ENCODE peak calls at places on chromosomes 3 and 15, in six cellular contexts. One of them, this sample, is unnamed.

GRCh38 chr3:9316881-9317341 is 45.9 kb upstream of the THUMPD3 start:
- DNase-seq in stimulated activated naive B cell treated with anti-CD40 and anti-IgM and Interleukin-4, amounts not matched to agents 10 μg/mL and 1 μg/mL and 100 μg/mL, for 72 hours: no peak
- DNase-seq in T-helper 2 cell: no peak
- DNase-seq in IMR-90: peak
- DNase-seq in right cardiac atrium: peak
- DNase-seq in lower lobe of right lung: no peak
- DNase-seq in this sample: peak

GRCh38 chr3:123379041-123379830 is 69.7 kb downstream of the ADCY5 start:
- DNase-seq in stimulated activated naive B cell treated with anti-CD40 and anti-IgM and Interleukin-4, amounts not matched to agents 10 μg/mL and 1 μg/mL and 100 μg/mL, for 72 hours: no peak
- DNase-seq in T-helper 2 cell: no peak
- DNase-seq in IMR-90: no peak
- DNase-seq in right cardiac atrium: no peak
- DNase-seq in lower lobe of right lung: no peak
- DNase-seq in this sample: no peak

GRCh38 chr3:174784206-174784934 is 74.8 kb upstream of the NAALADL2 start:
- DNase-seq in stimulated activated naive B cell treated with anti-CD40 and anti-IgM and Interleukin-4, amounts not matched to agents 10 μg/mL and 1 μg/mL and 100 μg/mL, for 72 hours: no peak
- DNase-seq in T-helper 2 cell: no peak
- DNase-seq in IMR-90: peak
- DNase-seq in right cardiac atrium: no peak
- DNase-seq in lower lobe of right lung: no peak
- DNase-seq in this sample: no peak

GRCh38 chr3:192514081-192514753 is 213.1 kb downstream of the FGF12 start:
- DNase-seq in stimulated activated naive B cell treated with anti-CD40 and anti-IgM and Interleukin-4, amounts not matched to agents 10 μg/mL and 1 μg/mL and 100 μg/mL, for 72 hours: no peak
- DNase-seq in T-helper 2 cell: no peak
- DNase-seq in IMR-90: no peak
- DNase-seq in right cardiac atrium: no peak
- DNase-seq in lower lobe of right lung: no peak
- DNase-seq in this sample: peak

GRCh38 chr3:73192036-73192738 is 130.7 kb downstream of the EBLN2 start:
- DNase-seq in stimulated activated naive B cell treated with anti-CD40 and anti-IgM and Interleukin-4, amounts not matched to agents 10 μg/mL and 1 μg/mL and 100 μg/mL, for 72 hours: no peak
- DNase-seq in T-helper 2 cell: no peak
- DNase-seq in IMR-90: no peak
- DNase-seq in right cardiac atrium: no peak
- DNase-seq in lower lobe of right lung: no peak
- DNase-seq in this sample: no peak

GRCh38 chr15:49675051-49675450 is 54.2 kb downstream of the DTWD1 start:
- DNase-seq in stimulated activated naive B cell treated with anti-CD40 and anti-IgM and Interleukin-4, amounts not matched to agents 10 μg/mL and 1 μg/mL and 100 μg/mL, for 72 hours: no peak
- DNase-seq in T-helper 2 cell: no peak
- DNase-seq in IMR-90: peak
- DNase-seq in right cardiac atrium: no peak
- DNase-seq in lower lobe of right lung: no peak
- DNase-seq in this sample: no peak

GRCh38 chr15:99123706-99124451 is 19.0 kb downstream of the SYNM start:
- DNase-seq in stimulated activated naive B cell treated with anti-CD40 and anti-IgM and Interleukin-4, amounts not matched to agents 10 μg/mL and 1 μg/mL and 100 μg/mL, for 72 hours: no peak
- DNase-seq in T-helper 2 cell: no peak
- DNase-seq in IMR-90: peak
- DNase-seq in right cardiac atrium: peak
- DNase-seq in lower lobe of right lung: peak
- DNase-seq in this sample: peak

GRCh38 chr3:159380891-159381290 is 579.0 kb downstream of the MFSD1 start:
- DNase-seq in stimulated activated naive B cell treated with anti-CD40 and anti-IgM and Interleukin-4, amounts not matched to agents 10 μg/mL and 1 μg/mL and 100 μg/mL, for 72 hours: no peak
- DNase-seq in T-helper 2 cell: no peak
- DNase-seq in IMR-90: no peak
- DNase-seq in right cardiac atrium: no peak
- DNase-seq in lower lobe of right lung: no peak
- DNase-seq in this sample: no peak

GRCh38 chr3:40584625-40585189 is 59.9 kb downstream of the ZNF621 start:
- DNase-seq in stimulated activated naive B cell treated with anti-CD40 and anti-IgM and Interleukin-4, amounts not matched to agents 10 μg/mL and 1 μg/mL and 100 μg/mL, for 72 hours: peak
- DNase-seq in T-helper 2 cell: peak
- DNase-seq in IMR-90: peak
- DNase-seq in right cardiac atrium: peak
- DNase-seq in lower lobe of right lung: peak
- DNase-seq in this sample: peak

GRCh38 chr3:185960518-185961288 is 22.9 kb upstream of the TRA2B start:
- DNase-seq in stimulated activated naive B cell treated with anti-CD40 and anti-IgM and Interleukin-4, amounts not matched to agents 10 μg/mL and 1 μg/mL and 100 μg/mL, for 72 hours: no peak
- DNase-seq in T-helper 2 cell: no peak
- DNase-seq in IMR-90: no peak
- DNase-seq in right cardiac atrium: no peak
- DNase-seq in lower lobe of right lung: no peak
- DNase-seq in this sample: no peak

GRCh38 chr15:52567886-52568568 is 803 bp downstream of the ARPP19 start:
- DNase-seq in stimulated activated naive B cell treated with anti-CD40 and anti-IgM and Interleukin-4, amounts not matched to agents 10 μg/mL and 1 μg/mL and 100 μg/mL, for 72 hours: peak
- DNase-seq in T-helper 2 cell: no peak
- DNase-seq in IMR-90: peak
- DNase-seq in right cardiac atrium: peak
- DNase-seq in lower lobe of right lung: peak
- DNase-seq in this sample: no peak

GRCh38 chr3:194165619-194166018 is 29.7 kb downstream of the HES1 start:
- DNase-seq in stimulated activated naive B cell treated with anti-CD40 and anti-IgM and Interleukin-4, amounts not matched to agents 10 μg/mL and 1 μg/mL and 100 μg/mL, for 72 hours: no peak
- DNase-seq in T-helper 2 cell: no peak
- DNase-seq in IMR-90: no peak
- DNase-seq in right cardiac atrium: no peak
- DNase-seq in lower lobe of right lung: no peak
- DNase-seq in this sample: no peak

GRCh38 chr3:16884084-16884747 is 539 bp upstream of the PLCL2 start:
- DNase-seq in stimulated activated naive B cell treated with anti-CD40 and anti-IgM and Interleukin-4, amounts not matched to agents 10 μg/mL and 1 μg/mL and 100 μg/mL, for 72 hours: peak
- DNase-seq in T-helper 2 cell: peak
- DNase-seq in IMR-90: peak
- DNase-seq in right cardiac atrium: peak
- DNase-seq in lower lobe of right lung: peak
- DNase-seq in this sample: peak

GRCh38 chr3:170476291-170476690 is 57.6 kb downstream of the CLDN11 start:
- DNase-seq in stimulated activated naive B cell treated with anti-CD40 and anti-IgM and Interleukin-4, amounts not matched to agents 10 μg/mL and 1 μg/mL and 100 μg/mL, for 72 hours: no peak
- DNase-seq in T-helper 2 cell: no peak
- DNase-seq in IMR-90: peak
- DNase-seq in right cardiac atrium: no peak
- DNase-seq in lower lobe of right lung: no peak
- DNase-seq in this sample: no peak

GRCh38 chr3:66997560-66998074 is 490 bp upstream of the KBTBD8 start:
- DNase-seq in stimulated activated naive B cell treated with anti-CD40 and anti-IgM and Interleukin-4, amounts not matched to agents 10 μg/mL and 1 μg/mL and 100 μg/mL, for 72 hours: no peak
- DNase-seq in T-helper 2 cell: no peak
- DNase-seq in IMR-90: peak
- DNase-seq in right cardiac atrium: peak
- DNase-seq in lower lobe of right lung: peak
- DNase-seq in this sample: peak

GRCh38 chr3:29141912-29142262 is 139.0 kb upstream of the RBMS3 start:
- DNase-seq in stimulated activated naive B cell treated with anti-CD40 and anti-IgM and Interleukin-4, amounts not matched to agents 10 μg/mL and 1 μg/mL and 100 μg/mL, for 72 hours: no peak
- DNase-seq in T-helper 2 cell: no peak
- DNase-seq in IMR-90: no peak
- DNase-seq in right cardiac atrium: no peak
- DNase-seq in lower lobe of right lung: no peak
- DNase-seq in this sample: no peak

GRCh38 chr15:51846463-51847230 is 17.2 kb downstream of the TMOD3 start:
- DNase-seq in stimulated activated naive B cell treated with anti-CD40 and anti-IgM and Interleukin-4, amounts not matched to agents 10 μg/mL and 1 μg/mL and 100 μg/mL, for 72 hours: no peak
- DNase-seq in T-helper 2 cell: no peak
- DNase-seq in IMR-90: peak
- DNase-seq in right cardiac atrium: no peak
- DNase-seq in lower lobe of right lung: no peak
- DNase-seq in this sample: no peak

GRCh38 chr3:33062814-33063346 is 34.1 kb downstream of the GLB1 start:
- DNase-seq in stimulated activated naive B cell treated with anti-CD40 and anti-IgM and Interleukin-4, amounts not matched to agents 10 μg/mL and 1 μg/mL and 100 μg/mL, for 72 hours: no peak
- DNase-seq in T-helper 2 cell: no peak
- DNase-seq in IMR-90: no peak
- DNase-seq in right cardiac atrium: no peak
- DNase-seq in lower lobe of right lung: no peak
- DNase-seq in this sample: no peak

GRCh38 chr15:78727561-78727960 is 83.7 kb downstream of the ADAMTS7 start:
- DNase-seq in stimulated activated naive B cell treated with anti-CD40 and anti-IgM and Interleukin-4, amounts not matched to agents 10 μg/mL and 1 μg/mL and 100 μg/mL, for 72 hours: no peak
- DNase-seq in T-helper 2 cell: no peak
- DNase-seq in IMR-90: no peak
- DNase-seq in right cardiac atrium: no peak
- DNase-seq in lower lobe of right lung: no peak
- DNase-seq in this sample: no peak

GRCh38 chr3:124529826-124530571 is 200.3 kb upstream of the UMPS start:
- DNase-seq in stimulated activated naive B cell treated with anti-CD40 and anti-IgM and Interleukin-4, amounts not matched to agents 10 μg/mL and 1 μg/mL and 100 μg/mL, for 72 hours: no peak
- DNase-seq in T-helper 2 cell: no peak
- DNase-seq in IMR-90: no peak
- DNase-seq in right cardiac atrium: no peak
- DNase-seq in lower lobe of right lung: no peak
- DNase-seq in this sample: no peak